ENCODE peak calls at places on chromosomes 1 and 21, in four cellular contexts. B, U, E and F are unnamed samples.

GRCh38 chr1:170604065-170604464 is 59.9 kb upstream of the PRRX1 start:
- DNase-seq in B (no peak), U (no peak), E (no peak), F (no peak)

GRCh38 chr1:113459279-113459678 is 69.0 kb downstream of the MAGI3 start:
- DNase-seq in B (no peak), U (no peak), E (peak), F (no peak)

GRCh38 chr1:20166047-20166446 is 19.8 kb upstream of the UBXN10 start:
- DNase-seq in E (no peak), U (no peak), B (no peak), F (no peak)

GRCh38 chr1:2312589-2313301 is 78.6 kb downstream of the MORN1 start:
- DNase-seq in E (peak), B (no peak), U (no peak), F (no peak)

GRCh38 chr1:115437146-115437639 is 99.1 kb upstream of the NGF start:
- DNase-seq in E (no peak), B (no peak), U (no peak), F (no peak)

GRCh38 chr1:2592672-2593071 is 6.1 kb downstream of the PRXL2B start:
- DNase-seq in U (no peak), B (no peak), E (no peak), F (no peak)

GRCh38 chr1:95084317-95085176 is 11.8 kb upstream of the ALG14 start:
- DNase-seq in U (peak), B (no peak), E (peak), F (no peak)

GRCh38 chr1:31943546-31944184 is 5.5 kb upstream of the PTP4A2 start:
- DNase-seq in B (no peak), E (no peak), U (no peak), F (no peak)

GRCh38 chr1:58233753-58234152 is 312.8 kb downstream of the OMA1 start:
- DNase-seq in U (no peak), E (no peak), B (no peak), F (no peak)

GRCh38 chr1:14108356-14109275 is 408.6 kb downstream of the PRDM2 start:
- DNase-seq in B (no peak), U (no peak), E (no peak), F (no peak)

GRCh38 chr1:165883056-165883455 is 55.6 kb downstream of the UCK2 start:
- DNase-seq in U (no peak), E (no peak), B (no peak), F (no peak)

GRCh38 chr1:189180057-189180456 is 1297.6 kb downstream of the BRINP3 start:
- DNase-seq in E (peak), B (no peak), U (no peak), F (no peak)

GRCh38 chr1:205593532-205593931 is 38.3 kb downstream of the ELK4 start:
- DNase-seq in B (no peak), U (no peak), E (no peak), F (no peak)

GRCh38 chr1:35560256-35561225 is 2.9 kb downstream of the NCDN start:
- DNase-seq in E (no peak), B (no peak), U (no peak), F (peak)

GRCh38 chr1:157868664-157869063 is 27.1 kb upstream of the CD5L start:
- DNase-seq in B (no peak), E (no peak), U (no peak), F (no peak)

GRCh38 chr1:94246692-94247145 is 9.3 kb upstream of the ARHGAP29 start:
- DNase-seq in B (no peak), U (no peak), E (peak), F (no peak)

GRCh38 chr21:29287383-29287782 is 11.3 kb upstream of the BACH1 start:
- DNase-seq in U (no peak), B (no peak), E (no peak), F (no peak)

GRCh38 chr1:94125551-94126514 is 4.9 kb upstream of the ABCA4 start:
- DNase-seq in B (no peak), U (no peak), E (peak), F (no peak)

GRCh38 chr1:68104155-68104554 is 53.7 kb upstream of the DIRAS3 start:
- DNase-seq in B (no peak), U (no peak), E (peak), F (no peak)

GRCh38 chr1:165215676-165216075 is 140.8 kb downstream of the LMX1A start:
- DNase-seq in B (no peak), U (no peak), E (no peak), F (no peak)

GRCh38 chr1:213370523-213370922 is 319.5 kb downstream of the RPS6KC1 start:
- DNase-seq in U (no peak), B (no peak), E (no peak), F (no peak)

GRCh38 chr1:61585714-61586113 is 139.2 kb downstream of the TM2D1 start:
- DNase-seq in U (no peak), E (peak), B (no peak), F (no peak)

GRCh38 chr1:115320368-115320767 is 17.7 kb downstream of the NGF start:
- DNase-seq in E (no peak), U (peak), B (no peak), F (no peak)

GRCh38 chr1:7478797-7479499 is 292.1 kb upstream of the VAMP3 start:
- DNase-seq in B (no peak), E (peak), U (peak), F (peak)

GRCh38 chr1:6235302-6235680 is 473 bp downstream of the ICMT start:
- DNase-seq in E (no peak), U (no peak), B (no peak), F (no peak)

GRCh38 chr1:161019767-161020572 is 982 bp downstream of the F11R start:
- DNase-seq in U (no peak), B (no peak), E (no peak), F (no peak)

GRCh38 chr1:5917591-5918274 is 74.5 kb downstream of the NPHP4 start:
- DNase-seq in B (no peak), E (no peak), U (no peak), F (no peak)

GRCh38 chr1:43844114-43844513 is 89.5 kb upstream of the ARTN start:
- DNase-seq in U (no peak), E (no peak), B (no peak), F (no peak)

GRCh38 chr1:9716404-9717192 is 65.1 kb downstream of the PIK3CD start:
- DNase-seq in U (no peak), B (no peak), E (no peak), F (no peak)

DNA sequence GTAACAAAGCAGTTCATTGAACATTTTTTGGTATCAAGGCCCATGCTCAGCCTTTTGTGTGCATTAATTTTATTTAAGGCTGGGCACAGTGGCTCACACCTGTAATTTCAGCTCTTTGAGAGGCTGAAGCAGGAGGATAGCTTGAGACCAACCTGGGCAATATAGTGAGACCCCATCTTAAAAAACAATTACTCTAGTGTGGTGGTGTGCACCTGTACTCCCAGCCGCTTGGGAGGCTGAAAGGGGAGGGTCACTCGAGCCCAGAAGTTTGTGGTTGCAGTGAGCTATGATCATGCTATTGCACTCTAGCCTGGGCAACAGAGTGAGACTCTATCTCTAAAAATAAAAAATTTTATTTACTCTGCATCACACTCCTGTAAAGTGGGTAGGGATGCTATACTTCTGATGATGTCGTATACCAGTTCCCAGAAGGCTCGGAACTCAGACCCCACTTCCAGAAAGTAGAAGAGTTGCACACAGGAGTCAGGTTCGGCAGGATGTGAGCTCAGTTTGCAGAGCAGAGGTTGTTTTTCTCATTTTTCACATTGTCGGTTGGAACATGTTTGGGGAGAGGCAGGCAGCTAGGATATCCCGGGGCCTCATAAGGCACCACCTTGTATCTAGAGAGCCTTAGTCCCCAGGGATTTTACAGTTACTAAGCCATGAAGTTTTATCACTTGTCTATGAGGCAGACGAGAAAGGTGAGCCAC is 144.6 kb downstream of the GALNT2 start:
- DNase-seq in E (no peak), U (no peak), B (no peak), F (no peak)
- H3K4me3 ChIP-seq in E (no peak), U (no peak), B (no peak), F (no peak)

GRCh38 chr1:200893411-200893901 is 1.2 kb upstream of the INAVA start:
- DNase-seq in U (peak), B (no peak), E (no peak), F (no peak)
- H3K4me3 ChIP-seq in U (peak), B (no peak), E (no peak), F (no peak)

GRCh38 chr1:110876748-110877341 is 3.9 kb downstream of the CD53 start:
- DNase-seq in B (no peak), U (no peak), E (no peak), F (no peak)
- H3K4me3 ChIP-seq in B (no peak), U (no peak), E (no peak), F (no peak)

GRCh38 chr1:23779826-23780371 is 1.7 kb downstream of the PITHD1 start:
- DNase-seq in E (peak), B (no peak), U (no peak), F (no peak)
- H3K4me3 ChIP-seq in E (peak), B (peak), U (peak), F (no peak)

GRCh38 chr1:203082571-203083462 is 3.0 kb downstream of the MYOG start:
- DNase-seq in B (no peak), E (no peak), U (no peak), F (no peak)
- H3K4me3 ChIP-seq in B (no peak), E (no peak), U (no peak), F (no peak)

DNA sequence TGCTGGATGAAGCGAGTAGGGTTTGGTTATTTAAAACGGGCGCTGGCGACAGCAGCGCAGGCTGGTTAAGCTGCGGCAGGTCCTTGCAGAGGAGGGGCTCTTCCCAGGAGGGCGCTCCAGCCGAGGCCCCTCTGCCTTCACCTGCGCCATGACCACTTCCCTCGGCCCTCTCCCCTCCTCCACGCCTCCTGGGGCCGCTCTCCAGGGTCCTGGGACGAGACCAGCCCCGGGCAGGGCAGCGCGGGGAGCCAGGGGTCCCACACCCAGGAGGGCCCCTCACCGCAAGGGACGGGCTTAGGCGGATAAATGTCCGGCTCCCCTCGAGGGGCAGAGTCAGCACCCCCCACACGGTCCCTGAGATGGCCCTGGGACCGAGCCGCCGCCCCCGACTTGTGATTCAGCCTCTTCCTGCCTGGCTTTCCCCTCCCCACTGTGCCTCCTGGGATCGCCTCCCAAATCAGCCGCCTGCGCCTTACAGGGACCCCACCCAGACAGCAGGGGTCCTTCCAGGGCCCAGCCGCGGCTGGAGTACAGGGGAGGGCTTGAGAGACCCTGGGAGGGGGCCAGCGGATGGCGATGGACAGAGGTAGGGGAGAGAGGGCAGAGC is 380.7 kb downstream of the MATN1 start:
- DNase-seq in U (no peak), B (no peak), E (no peak), F (no peak)
- H3K4me3 ChIP-seq in U (no peak), B (no peak), E (no peak), F (no peak)